ENCODE peak calls at places on chromosomes 4 and X, in ten cellular contexts. Z is CD8-positive, alpha-beta memory T cell; T is kidney epithelial cell; V is GM23338; X is adrenal gland; J is stomach; S is right atrium auricular region; C is colonic mucosa; B is suprapubic skin; N is aorta. A is an unnamed sample.

GRCh38 chr4:153131478-153132069 is 72.7 kb upstream of the TRIM2 start:
- DNase-seq in T (no peak), X (no peak), B (no peak), S (no peak), V (peak; percentile 41), J (no peak), C (no peak), Z (no peak), N (no peak), A (no peak)

GRCh38 chr4:121464854-121465253 is 84.0 kb upstream of the QRFPR start:
- DNase-seq in S (no peak), V (peak; percentile 37), X (no peak), N (no peak), J (no peak), B (no peak), C (no peak), Z (no peak), T (no peak), A (no peak)

GRCh38 chrX:82585868-82586267 is 922.2 kb upstream of the POU3F4 start:
- DNase-seq in Z (no peak), C (no peak), X (no peak), J (no peak), V (no peak), S (no peak), N (no peak), T (no peak), B (no peak), A (no peak)

GRCh38 chr4:8595237-8596087 is 2.9 kb downstream of the CPZ start:
- DNase-seq in B (no peak), S (no peak), Z (no peak), X (no peak), N (no peak), J (no peak), C (no peak), T (no peak), V (no peak), A (no peak)

GRCh38 chr4:38084984-38085383 is 124.8 kb downstream of the PTTG2 start:
- DNase-seq in J (no peak), V (no peak), B (no peak), Z (no peak), X (no peak), S (no peak), C (no peak), N (no peak), T (no peak), A (no peak)

GRCh38 chr4:33882246-33882990 is 2361.9 kb downstream of the ARAP2 start:
- DNase-seq in Z (no peak), S (no peak), C (no peak), J (no peak), T (no peak), B (no peak), N (no peak), V (no peak), X (no peak), A (no peak)

GRCh38 chr4:113905301-113905700 is 74.1 kb downstream of the ARSJ start:
- DNase-seq in J (no peak), X (no peak), N (no peak), T (no peak), V (no peak), C (no peak), Z (no peak), B (no peak), S (no peak), A (no peak)

GRCh38 chrX:119753639-119754257 is 4.6 kb upstream of the SOWAHD start:
- DNase-seq in S (no peak), J (no peak), V (peak; percentile 76), Z (peak; percentile 37), B (no peak), C (peak; percentile 47), X (no peak), T (no peak), N (no peak), A (peak; percentile 48)

GRCh38 chrX:138057883-138058282 is 492.0 kb downstream of the ZIC3 start:
- DNase-seq in T (no peak), B (no peak), X (no peak), Z (no peak), S (no peak), V (no peak), C (no peak), N (no peak), J (no peak), A (no peak)

GRCh38 chrX:50067435-50068292 is 133.1 kb downstream of the AKAP4 start:
- DNase-seq in X (peak; percentile 25), B (no peak), J (no peak), V (peak; percentile 79), C (peak; percentile 57), S (no peak), Z (no peak), T (no peak), N (no peak), A (peak; percentile 80)

GRCh38 chr4:3657917-3658913 is 108.0 kb upstream of the ADRA2C start:
- DNase-seq in J (no peak), S (no peak), X (peak; percentile 31), N (peak; percentile 92), V (no peak), C (no peak), B (no peak), T (no peak), Z (no peak), A (no peak)

GRCh38 chr4:3660086-3660927 is 105.9 kb upstream of the ADRA2C start:
- DNase-seq in N (no peak), T (no peak), J (no peak), X (no peak), Z (no peak), S (no peak), C (no peak), V (no peak), B (no peak), A (peak; percentile 75)

GRCh38 chr4:3660928-3661515 is 105.2 kb upstream of the ADRA2C start:
- DNase-seq in C (no peak), B (no peak), J (no peak), X (no peak), N (no peak), T (no peak), S (no peak), V (no peak), Z (no peak), A (no peak)

GRCh38 chr4:3656441-3657376 is 109.5 kb upstream of the ADRA2C start:
- DNase-seq in T (no peak), Z (no peak), S (no peak), X (no peak), V (no peak), C (peak; percentile 24), N (no peak), B (no peak), J (no peak), A (peak; percentile 33)

DNA sequence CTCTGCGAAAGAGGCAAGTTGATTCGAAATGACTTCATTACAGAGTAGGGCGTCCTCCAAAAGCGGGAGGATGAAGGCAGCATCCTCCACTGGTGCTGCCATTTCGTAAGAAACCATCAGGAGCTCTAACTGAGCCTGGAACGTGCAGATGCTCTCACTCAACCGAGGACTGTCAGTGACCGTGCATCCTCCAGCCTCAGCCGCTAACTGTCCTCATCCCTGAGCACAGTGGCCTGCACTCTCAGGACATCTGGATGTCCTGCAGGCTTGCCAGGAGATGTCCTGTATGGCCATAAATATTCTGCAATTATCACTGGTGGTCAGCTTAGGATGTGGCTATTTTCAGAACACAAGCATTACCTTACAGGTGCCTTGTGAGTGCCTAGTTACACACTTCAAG is 107.1 kb upstream of the ADRA2C start:
- DNase-seq in S (no peak), T (no peak), B (no peak), J (no peak), V (no peak), Z (no peak), C (no peak), N (no peak), X (no peak), A (no peak)
- H3K27me3 ChIP-seq in S (no peaks in the 10 kb centered on the region), T (peaks cover 33% of the 10 kb centered on the region), B (peaks cover 87% of the 10 kb centered on the region), J (peaks cover 34% of the 10 kb centered on the region), V (no peaks in the 10 kb centered on the region), Z (no peaks in the 10 kb centered on the region), C (no peaks in the 10 kb centered on the region), N (no peaks in the 10 kb centered on the region), X (peaks cover 4% of the 10 kb centered on the region), A (no peaks in the 10 kb centered on the region)

GRCh38 chr4:5122114-5122513 is 70.8 kb downstream of the STK32B start:
- DNase-seq in Z (no peak), V (no peak), J (no peak), B (no peak), C (no peak), N (no peak), X (no peak), S (no peak), T (no peak), A (no peak)

GRCh38 chr4:5114911-5115310 is 63.6 kb downstream of the STK32B start:
- DNase-seq in B (no peak), T (no peak), S (no peak), N (no peak), J (no peak), V (no peak), Z (no peak), C (no peak), X (no peak), A (no peak)

GRCh38 chr4:5120067-5120466 is 68.8 kb downstream of the STK32B start:
- DNase-seq in C (no peak), N (no peak), J (no peak), B (no peak), T (no peak), S (no peak), Z (no peak), X (no peak), V (no peak), A (no peak)

GRCh38 chr4:5120468-5120867 is 69.2 kb downstream of the STK32B start:
- DNase-seq in S (no peak), J (no peak), T (no peak), N (no peak), C (no peak), Z (no peak), X (no peak), B (no peak), V (no peak), A (no peak)

GRCh38 chr4:5118091-5118786 is 67.0 kb downstream of the STK32B start:
- DNase-seq in Z (no peak), C (no peak), B (no peak), S (no peak), T (no peak), J (no peak), N (no peak), X (no peak), V (no peak), A (no peak)
- H3K27me3 ChIP-seq in Z (no peaks in the 10 kb centered on the region), C (no peaks in the 10 kb centered on the region), B (no peaks in the 10 kb centered on the region), S (no peaks in the 10 kb centered on the region), T (no peaks in the 10 kb centered on the region), J (no peaks in the 10 kb centered on the region), N (no peaks in the 10 kb centered on the region), X (no peaks in the 10 kb centered on the region), V (no peaks in the 10 kb centered on the region), A (no peaks in the 10 kb centered on the region)

DNA sequence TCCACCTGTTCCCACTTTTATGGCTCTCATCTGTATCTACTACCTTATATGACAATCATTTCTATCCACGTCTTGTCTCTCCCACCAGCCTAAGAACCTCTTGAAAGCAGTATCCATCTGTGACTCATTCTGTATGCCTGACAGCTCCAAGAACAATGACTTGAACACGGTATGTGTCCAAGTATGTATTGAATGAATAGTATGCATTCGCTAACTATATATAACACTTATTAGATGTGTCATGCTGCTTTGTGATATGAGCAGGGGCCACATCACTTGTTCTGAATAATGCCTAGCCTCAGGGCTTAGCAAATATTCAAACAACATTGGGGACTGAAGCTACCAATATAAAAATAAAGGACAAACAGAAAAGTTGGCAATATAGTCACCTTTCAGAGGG is 4.9 kb downstream of the OPHN1 start:
- DNase-seq in J (no peak), S (no peak), C (no peak), B (no peak), Z (no peak), T (no peak), X (no peak), N (no peak), V (no peak), A (no peak)
- H3K27me3 ChIP-seq in J (peaks cover 2% of the 10 kb centered on the region), S (no peaks in the 10 kb centered on the region), C (no peaks in the 10 kb centered on the region), B (no peaks in the 10 kb centered on the region), Z (no peaks in the 10 kb centered on the region), T (no peaks in the 10 kb centered on the region), X (no peaks in the 10 kb centered on the region), N (no peaks in the 10 kb centered on the region), V (no peaks in the 10 kb centered on the region), A (no peaks in the 10 kb centered on the region)

GRCh38 chr4:41882622-41883347 is 52.4 kb upstream of the TMEM33 start:
- DNase-seq in N (peak; percentile 84), J (peak; percentile 42), Z (peak; percentile 23), C (peak; percentile 38), B (no peak), S (no peak), X (no peak), V (peak; percentile 57), T (no peak), A (peak; percentile 72)
- H3K27me3 ChIP-seq in N (no peaks in the 10 kb centered on the region), J (peaks cover 51% of the 10 kb centered on the region), Z (peaks cover 23% of the 10 kb centered on the region), C (peaks cover 48% of the 10 kb centered on the region), B (peaks cover 78% of the 10 kb centered on the region), S (peaks cover 36% of the 10 kb centered on the region), X (peaks cover 44% of the 10 kb centered on the region), V (peaks cover 99% of the 10 kb centered on the region), T (peaks cover 67% of the 10 kb centered on the region), A (peaks cover 100% of the 10 kb centered on the region)